ENCODE peak calls at places on chromosomes 6 and 20, in six cellular contexts. Y is hepatocyte, R is GM23338, S is GM23248, M is neural progenitor cell, F is PC-3. P is an unnamed sample.

GRCh38 chr6:3356056-3356823 is 97.5 kb downstream of the PSMG4 start:
- DNase-seq in Y (peak), R (peak), S (peak), M (peak), F (peak), P (peak)

GRCh38 chr6:153059311-153059710 is 56.8 kb upstream of the MTRF1L start:
- DNase-seq in Y (no peak), R (no peak), S (no peak), M (no peak), F (no peak), P (no peak)

GRCh38 chr6:123529058-123529457 is 107.7 kb downstream of the TRDN start:
- DNase-seq in Y (no peak), R (no peak), S (no peak), M (no peak), F (no peak), P (no peak)

GRCh38 chr20:33076662-33077398 is 2.6 kb upstream of the BPIFB4 start:
- DNase-seq in Y (peak), R (peak), S (peak), M (peak), F (peak), P (no peak)

GRCh38 chr20:25014816-25015215 is 22.3 kb upstream of the APMAP start:
- DNase-seq in Y (no peak), R (no peak), S (no peak), M (no peak), F (no peak), P (peak)

GRCh38 chr6:148971027-148971927 is 224.4 kb downstream of the UST start:
- DNase-seq in Y (no peak), R (no peak), S (peak), M (no peak), F (peak), P (no peak)

GRCh38 chr6:90406142-90406794 is 109.6 kb upstream of the BACH2 start:
- DNase-seq in Y (peak), R (no peak), S (peak), M (no peak), F (peak), P (no peak)

GRCh38 chr6:13517116-13517515 is 29.7 kb upstream of the GFOD1 start:
- DNase-seq in Y (no peak), R (no peak), S (no peak), M (no peak), F (peak), P (no peak)

GRCh38 chr6:36387440-36388303 is at the start of gene ETV7:
- DNase-seq in Y (peak), R (peak), S (peak), M (peak), F (peak), P (peak)

GRCh38 chr20:62814709-62815065 is 2.2 kb upstream of the COL9A3 start:
- DNase-seq in Y (no peak), R (no peak), S (no peak), M (no peak), F (no peak), P (no peak)

GRCh38 chr20:11791316-11792228 is 126.1 kb upstream of the BTBD3 start:
- DNase-seq in Y (peak), R (peak), S (no peak), M (no peak), F (peak), P (no peak)

GRCh38 chr6:37155394-37156312 is 14.3 kb upstream of the PIM1 start:
- DNase-seq in Y (peak), R (no peak), S (no peak), M (no peak), F (no peak), P (peak)

GRCh38 chr20:47360207-47360488 is 3.6 kb upstream of the ZMYND8 start:
- DNase-seq in Y (peak), R (no peak), S (peak), M (no peak), F (peak), P (no peak)

GRCh38 chr6:73695619-73696421 is at the start of gene CD109:
- DNase-seq in Y (peak), R (peak), S (peak), M (peak), F (peak), P (no peak)

GRCh38 chr6:50608421-50608820 is 104.9 kb upstream of the TFAP2D start:
- DNase-seq in Y (no peak), R (no peak), S (no peak), M (no peak), F (peak), P (no peak)

GRCh38 chr20:36167826-36168634 is 13.5 kb downstream of the EPB41L1 start:
- DNase-seq in Y (no peak), R (no peak), S (peak), M (no peak), F (peak), P (no peak)

GRCh38 chr6:6736753-6737654 is 148.5 kb downstream of the LY86 start:
- DNase-seq in Y (peak), R (peak), S (peak), M (peak), F (no peak), P (no peak)

GRCh38 chr6:36730424-36731380 is 33.1 kb downstream of the RAB44 start:
- DNase-seq in Y (no peak), R (peak), S (no peak), M (no peak), F (no peak), P (no peak)

GRCh38 chr20:42277203-42277602 is 659.0 kb upstream of the CHD6 start:
- DNase-seq in Y (no peak), R (no peak), S (no peak), M (peak), F (no peak), P (no peak)

GRCh38 chr6:12222405-12223366 is 67.5 kb upstream of the EDN1 start:
- DNase-seq in Y (no peak), R (peak), S (no peak), M (no peak), F (no peak), P (no peak)

DNA sequence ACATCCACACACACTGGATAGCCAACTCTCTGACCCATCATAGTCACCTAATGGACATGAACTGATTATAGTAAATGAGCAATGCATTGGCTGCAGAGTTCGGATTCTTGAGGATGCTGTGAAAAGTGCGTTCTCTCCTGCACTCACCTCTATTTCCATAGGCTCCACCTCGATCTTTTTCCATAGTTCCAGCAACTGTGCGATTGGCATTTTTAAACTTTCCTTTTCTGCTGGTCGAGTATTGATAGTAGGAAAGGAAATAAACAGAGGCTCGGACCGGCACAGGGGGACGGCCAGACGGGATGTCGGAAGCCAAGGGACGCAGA is 94.4 kb downstream of the RNASET2 start:
- DNase-seq in Y (no peak), R (no peak), S (no peak), M (no peak), F (no peak), P (no peak)
- TF ChIP-seq EZH2 in Y (peak), R (no peak), S (no peak), M (no peak), F (no peak), P (no peak)

GRCh38 chr6:99613705-99614429 is 7.2 kb downstream of the PRDM13 start:
- DNase-seq in Y (peak), R (peak), S (peak), M (peak), F (no peak), P (peak)

GRCh38 chr6:99614430-99615161 is 8.0 kb downstream of the PRDM13 start:
- DNase-seq in Y (peak), R (peak), S (peak), M (peak), F (no peak), P (peak)

GRCh38 chr6:99611148-99611547 is 4.5 kb downstream of the PRDM13 start:
- DNase-seq in Y (no peak), R (peak), S (no peak), M (peak), F (no peak), P (no peak)

GRCh38 chr6:99612551-99613397 is 6.1 kb downstream of the PRDM13 start:
- DNase-seq in Y (no peak), R (peak), S (no peak), M (peak), F (no peak), P (no peak)

DNA sequence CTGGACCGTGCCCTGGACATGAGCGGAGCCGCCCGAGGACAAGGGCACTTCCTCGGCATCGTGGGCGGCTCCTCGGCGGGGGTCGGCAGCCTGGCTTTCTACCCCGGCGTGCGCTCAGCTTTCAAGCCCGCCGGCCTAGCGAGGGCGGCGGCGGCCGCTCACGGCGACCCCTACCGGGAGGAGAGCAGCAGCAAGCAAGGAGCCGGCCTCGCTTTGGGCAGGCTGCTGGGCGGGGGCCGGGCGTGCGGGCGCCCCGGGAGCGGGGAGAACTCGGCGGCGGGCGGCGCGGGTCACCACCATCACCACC is 6.7 kb downstream of the PRDM13 start:
- DNase-seq in Y (peak), R (peak), S (peak), M (peak), F (no peak), P (peak)
- TF ChIP-seq EZH2phosphoT487 in Y (no peak), R (no peak), S (no peak), M (no peak), F (no peak), P (no peak)

GRCh38 chr6:41549673-41550072 is 3.5 kb downstream of the FOXP4 start:
- DNase-seq in Y (no peak), R (no peak), S (no peak), M (no peak), F (no peak), P (no peak)

GRCh38 chr6:41548841-41549642 is 2.9 kb downstream of the FOXP4 start:
- DNase-seq in Y (no peak), R (peak), S (no peak), M (no peak), F (no peak), P (no peak)

GRCh38 chr6:41546866-41547798 is 951 bp downstream of the FOXP4 start:
- DNase-seq in Y (peak), R (peak), S (peak), M (peak), F (peak), P (peak)

GRCh38 chr6:41547799-41548097 is 1.6 kb downstream of the FOXP4 start:
- DNase-seq in Y (peak), R (peak), S (no peak), M (peak), F (peak), P (no peak)

DNA sequence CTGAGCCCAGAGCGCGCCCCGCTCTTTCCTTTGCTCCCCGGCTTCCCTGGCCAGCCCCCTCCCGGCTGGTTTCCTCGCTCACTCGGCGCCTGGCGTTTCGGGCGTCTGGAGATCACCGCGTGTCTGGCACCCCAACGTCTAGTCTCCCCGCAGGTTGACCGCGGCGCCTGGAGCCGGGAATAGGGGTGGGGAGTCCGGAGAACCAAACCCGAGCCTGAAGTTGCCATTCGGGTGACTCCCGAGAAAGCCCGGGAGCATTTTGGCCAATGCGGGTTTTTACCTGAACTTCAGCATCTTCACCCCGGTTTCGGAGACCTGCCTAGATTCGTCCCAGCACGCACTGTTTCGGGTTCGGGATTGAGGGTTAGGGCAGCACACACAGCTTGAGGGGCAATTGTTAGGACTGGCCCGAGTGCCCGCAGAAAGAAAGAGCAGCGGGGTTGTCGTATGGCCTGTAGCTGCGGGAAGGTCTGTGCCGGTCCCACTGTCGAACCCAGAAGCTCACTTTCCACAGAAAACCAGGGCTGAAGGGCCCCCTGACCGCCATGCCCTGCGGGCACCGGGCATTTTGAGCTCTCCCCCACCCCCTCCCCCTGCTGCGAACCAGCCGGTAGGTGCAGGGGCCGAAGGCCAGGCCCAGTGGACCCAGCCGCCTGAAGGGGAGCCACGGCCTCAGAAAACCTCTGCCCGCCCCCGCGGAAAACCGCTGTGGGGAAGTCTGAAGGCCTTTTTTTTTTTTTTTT is 2.1 kb downstream of the FOXP4 start:
- DNase-seq in Y (peak), R (peak), S (no peak), M (no peak), F (no peak), P (no peak)
- TF ChIP-seq EZH2 in Y (no peak), R (peak), S (no peak), M (peak), F (no peak), P (no peak)

GRCh38 chr6:167046861-167047495 is 47.8 kb downstream of the CEP43 start:
- DNase-seq in Y (no peak), R (peak), S (no peak), M (no peak), F (no peak), P (no peak)
- TF ChIP-seq EZH2phosphoT487 in Y (no peak), R (no peak), S (no peak), M (no peak), F (no peak), P (no peak)

DNA sequence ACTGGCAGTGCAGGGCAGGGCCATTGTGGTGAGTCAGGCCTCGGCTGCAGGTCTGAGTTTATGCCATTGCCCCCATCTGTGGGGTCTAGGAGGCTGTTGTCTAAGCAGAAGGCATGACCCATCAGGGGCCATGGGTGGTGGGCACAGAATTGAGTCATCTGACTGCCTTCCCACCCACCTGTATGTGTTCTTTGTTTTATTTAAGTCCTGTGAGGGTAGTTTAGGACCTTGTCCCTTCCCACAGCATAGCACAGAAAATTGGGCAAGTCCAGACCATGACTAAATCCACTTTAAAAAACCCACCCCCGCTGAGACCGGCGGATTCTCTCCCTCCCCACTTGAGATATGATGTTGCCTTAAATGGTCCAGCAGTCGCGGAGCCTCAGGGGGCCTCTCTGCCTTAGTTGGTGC is 40.3 kb downstream of the ERMARD start:
- DNase-seq in Y (no peak), R (no peak), S (no peak), M (no peak), F (no peak), P (no peak)
- TF ChIP-seq EZH2 in Y (no peak), R (no peak), S (no peak), M (no peak), F (no peak), P (no peak)

DNA sequence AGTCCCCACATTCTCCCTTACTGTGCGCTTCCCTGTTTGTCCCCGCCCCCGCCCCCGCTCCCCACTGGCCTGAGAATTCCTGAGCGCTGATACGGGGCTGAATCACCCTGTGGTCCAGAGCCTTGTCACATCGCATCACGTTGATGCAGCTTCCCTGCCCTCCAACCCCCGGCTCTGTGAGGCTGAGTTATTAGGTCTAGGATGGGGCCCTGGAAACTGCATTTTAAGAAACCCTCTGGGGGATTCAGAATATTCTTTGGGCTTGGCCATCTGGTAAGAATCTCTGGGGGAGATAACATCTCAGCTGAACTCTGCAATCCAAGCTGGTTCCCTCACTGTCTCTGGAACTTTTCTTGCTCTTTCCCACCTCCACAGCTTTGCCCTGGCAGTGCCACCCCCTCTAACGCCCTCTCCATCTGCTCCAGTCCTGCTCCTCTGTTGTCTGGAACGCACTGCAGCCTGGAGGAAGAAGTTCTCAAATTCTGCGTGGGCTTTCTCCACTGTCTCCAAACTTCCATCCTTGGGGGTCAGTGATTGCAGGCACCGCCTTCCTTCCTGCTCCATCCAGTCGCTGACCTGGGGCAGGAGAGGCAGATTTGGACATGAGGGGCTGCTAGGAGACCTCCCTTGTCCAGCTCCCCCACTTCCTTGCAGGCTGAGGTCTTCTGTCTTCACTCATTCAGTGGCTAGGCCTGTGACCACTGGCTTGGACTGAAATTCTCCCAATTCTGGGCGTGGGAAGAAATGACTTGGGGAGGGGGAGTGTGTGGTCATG is 42.6 kb downstream of the KIAA1755 start:
- DNase-seq in Y (peak), R (peak), S (peak), M (peak), F (peak), P (no peak)
- TF ChIP-seq EZH2phosphoT487 in Y (no peak), R (no peak), S (no peak), M (no peak), F (no peak), P (no peak)

DNA sequence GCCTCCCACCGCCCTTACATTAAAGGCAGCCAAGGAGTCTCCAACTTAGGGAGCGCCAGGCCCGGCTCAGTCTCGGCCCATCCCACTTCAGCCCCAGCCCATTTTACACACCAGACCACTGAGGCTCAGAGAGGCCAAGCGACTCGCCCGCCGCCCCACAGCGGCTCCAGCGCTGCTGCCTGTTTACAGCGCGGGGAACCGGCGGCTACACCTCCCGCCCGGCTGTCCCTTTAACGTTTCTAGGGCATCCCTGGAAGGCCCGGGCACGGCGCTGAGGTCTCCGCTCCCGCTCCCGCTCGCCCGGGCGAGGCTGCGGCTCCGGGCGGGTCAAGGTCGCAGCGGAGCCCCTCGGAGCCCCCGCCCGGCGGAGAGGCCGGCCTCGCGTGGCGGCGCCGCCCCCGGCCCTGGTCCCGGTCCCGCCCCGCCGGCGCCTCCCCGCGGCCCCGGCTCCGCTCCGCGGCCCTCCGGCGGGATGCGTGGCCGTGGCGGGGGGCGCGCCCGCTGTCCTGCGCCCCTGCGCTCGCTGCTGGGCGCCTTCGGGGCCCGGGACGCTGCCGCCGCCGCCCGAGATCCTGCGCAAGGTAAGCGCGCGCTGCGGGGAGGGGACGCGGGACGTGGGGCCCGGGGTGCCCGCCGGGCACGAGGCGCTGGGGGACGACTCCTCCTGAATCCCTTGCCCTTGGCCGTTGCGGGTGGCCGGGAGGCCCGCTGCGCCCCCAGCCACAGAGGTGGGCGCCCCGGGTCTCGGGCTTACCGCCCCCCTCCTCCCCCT is 27.1 kb upstream of the PHACTR3 start:
- DNase-seq in Y (no peak), R (peak), S (no peak), M (peak), F (no peak), P (no peak)
- TF ChIP-seq EZH2 in Y (no peak), R (no peak), S (peak), M (peak), F (no peak), P (no peak)

DNA sequence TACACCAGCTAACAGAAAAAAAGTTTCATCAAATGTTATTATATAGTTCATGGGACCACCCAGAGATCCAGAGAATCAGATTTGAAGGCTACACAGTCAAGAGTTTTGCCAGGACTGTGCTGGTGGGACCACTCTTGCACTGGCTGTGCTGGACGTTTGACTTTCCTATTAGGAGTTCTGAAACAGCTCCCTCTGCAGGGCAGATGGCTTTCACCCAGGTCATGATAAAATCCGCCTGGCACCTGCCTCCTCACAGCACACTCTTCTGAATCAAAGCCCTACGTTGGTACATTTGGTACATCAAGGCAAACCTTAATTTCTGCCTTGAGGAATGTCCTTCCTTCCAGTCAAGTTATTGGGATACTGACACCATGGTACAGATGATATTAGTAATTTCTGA is 302.1 kb downstream of the ZNF217 start:
- DNase-seq in Y (no peak), R (peak), S (no peak), M (peak), F (peak), P (no peak)
- TF ChIP-seq EZH2phosphoT487 in Y (no peak), R (no peak), S (no peak), M (no peak), F (no peak), P (no peak)

P was measured in MM.1S.